ENCODE peak calls at places on chromosome 12, in five cellular contexts. Y is activated CD4-positive, alpha-beta T cell treated with anti-CD3 and anti-CD28 coated beads, Interleukin-2, amount 50 U/mL, for 1 hour; X is lung microvascular endothelial cell; E is astrocyte; T is stimulated activated CD4-positive, alpha-beta T cell treated with anti-CD3 and anti-CD28 coated beads, Interleukin-2, amount 100 ng/mL, for 24 hours. R is an unnamed sample.

GRCh38 chr12:104172564-104172935 is 34.5 kb upstream of the NFYB start:
- DNase-seq in Y (no peak), X (no peak), E (no peak), T (no peak), R (no peak)

GRCh38 chr12:18747960-18748359 is 10.0 kb downstream of the CAPZA3 start:
- DNase-seq in Y (no peak), X (no peak), E (peak; percentile 98), T (no peak), R (no peak)

GRCh38 chr12:105741786-105742566 is 396.8 kb downstream of the NUAK1 start:
- DNase-seq in Y (no peak), X (peak; percentile 82), E (peak; percentile 90), T (no peak), R (no peak)

GRCh38 chr12:57479376-57480115 is at the start of gene ARHGAP9:
- DNase-seq in Y (peak; percentile 60), X (peak; percentile 77), E (no peak), T (no peak), R (peak; percentile 62)

GRCh38 chr12:14756331-14757143 is 46.7 kb downstream of the WBP11 start:
- DNase-seq in Y (no peak), X (peak; percentile 18), E (no peak), T (no peak), R (no peak)

GRCh38 chr12:31594681-31595080 is 3.7 kb upstream of the DENND5B start:
- DNase-seq in Y (no peak), X (no peak), E (peak; percentile 81), T (no peak), R (no peak)

GRCh38 chr12:3704512-3705348 is 48.2 kb downstream of the CRACR2A start:
- DNase-seq in Y (no peak), X (peak; percentile 64), E (no peak), T (no peak), R (no peak)

GRCh38 chr12:94707892-94708291 is 57.5 kb upstream of the TMCC3 start:
- DNase-seq in Y (no peak), X (peak; percentile 58), E (peak; percentile 26), T (no peak), R (no peak)

GRCh38 chr12:88860846-88861245 is 280.6 kb upstream of the KITLG start:
- DNase-seq in Y (no peak), X (no peak), E (peak; percentile 28), T (no peak), R (no peak)

GRCh38 chr12:53044052-53044581 is 5.7 kb upstream of the TNS2 start:
- DNase-seq in Y (no peak), X (peak; percentile 17), E (no peak), T (no peak), R (no peak)

GRCh38 chr12:122062832-122063690 is 15.5 kb upstream of the MLXIP start:
- DNase-seq in Y (no peak), X (peak; percentile 63), E (peak; percentile 47), T (no peak), R (no peak)

GRCh38 chr12:51678086-51678724 is 87.2 kb downstream of the SCN8A start:
- DNase-seq in Y (peak; percentile 12), X (peak; percentile 73), E (peak; percentile 26), T (peak; percentile 14), R (no peak)

GRCh38 chr12:83827860-83828259 is 1084.7 kb downstream of the SLC6A15 start:
- DNase-seq in Y (no peak), X (no peak), E (no peak), T (no peak), R (no peak)

GRCh38 chr12:131825146-131825892 is 2.9 kb upstream of the MMP17 start:
- DNase-seq in Y (no peak), X (no peak), E (peak; percentile 69), T (no peak), R (no peak)

GRCh38 chr12:123269980-123270379 is 1.7 kb downstream of the CDK2AP1 start:
- DNase-seq in Y (no peak), X (peak; percentile 25), E (no peak), T (peak; percentile 14), R (no peak)

GRCh38 chr12:113594967-113595366 is 123.3 kb upstream of the LHX5 start:
- DNase-seq in Y (no peak), X (no peak), E (no peak), T (no peak), R (no peak)

GRCh38 chr12:93145086-93145485 is 216.0 kb upstream of the EEA1 start:
- DNase-seq in Y (no peak), X (no peak), E (no peak), T (no peak), R (no peak)

GRCh38 chr12:53820503-53820902 is 68.7 kb upstream of the CISTR start:
- DNase-seq in Y (no peak), X (peak; percentile 25), E (no peak), T (no peak), R (no peak)

GRCh38 chr12:67676624-67677023 is 28.1 kb downstream of the DYRK2 start:
- DNase-seq in Y (no peak), X (no peak), E (peak; percentile 36), T (no peak), R (no peak)

GRCh38 chr12:75974323-75975273 is 57.0 kb downstream of the PHLDA1 start:
- DNase-seq in Y (no peak), X (no peak), E (no peak), T (no peak), R (no peak)

GRCh38 chr12:120972870-120973543 is 5.3 kb upstream of the HNF1A start:
- DNase-seq in Y (no peak), X (no peak), E (peak; percentile 19), T (no peak), R (no peak)

GRCh38 chr12:110931315-110931728 is 10.9 kb upstream of the MYL2 start:
- DNase-seq in Y (no peak), X (no peak), E (no peak), T (no peak), R (no peak)

GRCh38 chr12:83114042-83114441 is 427.3 kb downstream of the TMTC2 start:
- DNase-seq in Y (no peak), X (no peak), E (no peak), T (no peak), R (no peak)

GRCh38 chr12:40033260-40033649 is 72.6 kb downstream of the SLC2A13 start:
- DNase-seq in Y (no peak), X (no peak), E (no peak), T (no peak), R (no peak)